ENCODE peak calls at places on chromosome 16, in six cellular contexts. A is K562, K is SK-N-SH, R is GM12878, Y is HepG2, G is H1. V is an unnamed sample.

GRCh38 chr16:28905800-28906372 is 19.2 kb downstream of the RABEP2 start:
- DNase-seq in A (no peak), K (no peak), R (no peak), Y (no peak), G (no peak), V (no peak)

GRCh38 chr16:69940676-69941075 is 10.5 kb upstream of the CLEC18A start:
- DNase-seq in A (no peak), K (no peak), R (no peak), Y (no peak), G (no peak), V (no peak)

GRCh38 chr16:69523571-69523970 is 42.2 kb upstream of the NFAT5 start:
- DNase-seq in A (no peak), K (no peak), R (no peak), Y (no peak), G (no peak), V (no peak)

GRCh38 chr16:87492241-87492635 is 586 bp downstream of the ZCCHC14 start:
- DNase-seq in A (no peak), K (peak; percentile 57), R (no peak), Y (no peak), G (no peak), V (no peak)

GRCh38 chr16:23504076-23504452 is 6.2 kb downstream of the GGA2 start:
- DNase-seq in A (no peak), K (no peak), R (no peak), Y (no peak), G (no peak), V (peak; percentile 75)

GRCh38 chr16:31344712-31345111 is 10.3 kb upstream of the ITGAX start:
- DNase-seq in A (no peak), K (no peak), R (peak; percentile 62), Y (peak; percentile 8), G (no peak), V (no peak)

GRCh38 chr16:30368792-30369090 is 1.6 kb downstream of the TBC1D10B start:
- DNase-seq in A (no peak), K (no peak), R (no peak), Y (no peak), G (no peak), V (no peak)

GRCh38 chr16:62363451-62363850 is 327.2 kb upstream of the CDH8 start:
- DNase-seq in A (no peak), K (peak; percentile 9), R (no peak), Y (no peak), G (no peak), V (no peak)

GRCh38 chr16:49970818-49971431 is 54.1 kb upstream of the CNEP1R1 start:
- DNase-seq in A (no peak), K (no peak), R (no peak), Y (no peak), G (no peak), V (no peak)

GRCh38 chr16:83136419-83136818 is 509.6 kb downstream of the CDH13 start:
- DNase-seq in A (no peak), K (no peak), R (no peak), Y (no peak), G (no peak), V (no peak)

GRCh38 chr16:81480856-81481821 is 36.5 kb downstream of the CMIP start:
- DNase-seq in A (peak; percentile 83), K (peak; percentile 79), R (peak; percentile 97), Y (peak; percentile 94), G (no peak), V (peak; percentile 78)

GRCh38 chr16:14378684-14379467 is 251.2 kb downstream of the PARN start:
- DNase-seq in A (peak; percentile 47), K (no peak), R (no peak), Y (no peak), G (no peak), V (no peak)

GRCh38 chr16:9901-10665 is 43.3 kb downstream of the POLR3K start:
- DNase-seq in A (no peak), K (no peak), R (no peak), Y (no peak), G (no peak), V (no peak)

GRCh38 chr16:12551530-12551929 is 252.2 kb downstream of the CPPED1 start:
- DNase-seq in A (no peak), K (no peak), R (no peak), Y (no peak), G (no peak), V (no peak)

DNA sequence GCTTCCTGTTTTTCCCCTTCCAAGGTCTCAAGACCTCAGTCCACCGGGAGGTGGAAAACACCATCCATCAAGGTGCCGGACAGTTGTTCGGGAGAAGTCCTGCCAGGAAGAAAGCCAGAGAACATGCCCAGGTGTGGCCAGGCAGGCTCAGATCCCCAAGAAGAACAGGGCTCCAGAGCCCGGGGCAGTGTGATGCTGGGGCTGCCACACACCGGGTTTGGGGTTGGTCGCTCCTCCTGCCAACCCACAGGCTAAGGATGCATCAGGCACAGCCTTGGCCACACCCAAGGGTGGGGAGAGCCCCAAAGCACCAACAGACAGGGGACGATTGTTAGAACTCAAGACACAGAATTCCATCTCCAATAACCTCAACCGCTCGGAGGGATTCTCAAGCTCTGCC is 19.7 kb downstream of the ZFHX3 start:
- DNase-seq in A (no peak), K (no peak), R (no peak), Y (no peak), G (no peak), V (no peak)
- TF ChIP-seq GABPA in A (no peak), K (no peak), R (no peak), Y (no peak), G (no peak), V (no peak)

DNA sequence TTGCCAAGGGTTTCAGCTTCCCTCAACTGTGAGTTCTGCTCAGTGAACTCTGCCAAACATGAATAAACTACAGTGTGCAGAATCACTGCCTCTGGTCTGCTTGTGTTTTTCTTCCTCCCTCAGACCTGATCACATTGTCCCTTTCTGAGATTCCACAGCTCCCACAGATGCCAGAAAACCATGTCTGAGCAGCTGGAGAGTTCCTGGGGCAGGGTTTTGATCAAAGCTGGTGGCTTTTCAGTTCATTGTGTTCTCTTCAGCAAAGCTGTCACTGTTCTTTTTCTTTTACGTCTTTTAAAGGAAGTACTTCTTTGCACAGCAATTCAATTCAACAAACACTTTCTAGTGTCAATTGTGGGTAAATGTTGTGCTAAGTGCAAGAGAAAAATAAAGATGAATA is 555.8 kb downstream of the RBFOX1 start:
- DNase-seq in A (no peak), K (no peak), R (no peak), Y (no peak), G (no peak), V (no peak)
- TF ChIP-seq GABPA in A (no peak), K (no peak), R (no peak), Y (no peak), G (no peak), V (no peak)

GRCh38 chr16:89117975-89118289 is 24.3 kb downstream of the ACSF3 start:
- DNase-seq in A (no peak), K (no peak), R (no peak), Y (no peak), G (no peak), V (no peak)

GRCh38 chr16:89116341-89117238 is 22.9 kb downstream of the ACSF3 start:
- DNase-seq in A (no peak), K (no peak), R (no peak), Y (no peak), G (no peak), V (no peak)

GRCh38 chr16:89118361-89119061 is 24.9 kb downstream of the ACSF3 start:
- DNase-seq in A (no peak), K (no peak), R (no peak), Y (peak; percentile 77), G (no peak), V (no peak)

GRCh38 chr16:89119161-89119621 is 25.5 kb downstream of the ACSF3 start:
- DNase-seq in A (no peak), K (no peak), R (no peak), Y (no peak), G (no peak), V (peak; percentile 16)

GRCh38 chr16:89117239-89117974 is 23.8 kb downstream of the ACSF3 start:
- DNase-seq in A (no peak), K (no peak), R (no peak), Y (no peak), G (no peak), V (no peak)
- TF ChIP-seq GABPA in A (no peak), K (no peak), R (no peak), Y (no peak), G (no peak), V (no peak)

DNA sequence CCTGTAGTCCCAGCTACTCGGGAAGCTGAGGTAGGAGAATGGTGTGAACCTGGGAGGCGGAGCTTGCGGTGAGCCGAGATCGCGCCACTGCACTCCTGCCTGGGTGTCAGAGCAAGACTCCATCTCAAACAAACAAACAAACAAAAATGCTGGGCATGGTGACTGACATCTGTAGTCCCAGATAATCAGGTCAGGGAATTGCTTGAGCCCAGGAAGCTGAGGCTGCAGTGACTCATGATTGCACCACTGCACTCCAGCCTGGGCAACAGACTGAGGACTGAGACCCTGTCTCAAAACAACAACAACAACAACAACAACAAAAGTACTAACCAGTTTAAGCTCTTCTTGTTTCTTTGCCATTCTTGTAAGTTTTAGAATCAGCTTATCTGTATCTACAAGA is 383.0 kb upstream of the PMFBP1 start:
- DNase-seq in A (no peak), K (no peak), R (no peak), Y (no peak), G (no peak), V (no peak)
- TF ChIP-seq GABPA in A (no peak), K (no peak), R (no peak), Y (no peak), G (no peak), V (no peak)

DNA sequence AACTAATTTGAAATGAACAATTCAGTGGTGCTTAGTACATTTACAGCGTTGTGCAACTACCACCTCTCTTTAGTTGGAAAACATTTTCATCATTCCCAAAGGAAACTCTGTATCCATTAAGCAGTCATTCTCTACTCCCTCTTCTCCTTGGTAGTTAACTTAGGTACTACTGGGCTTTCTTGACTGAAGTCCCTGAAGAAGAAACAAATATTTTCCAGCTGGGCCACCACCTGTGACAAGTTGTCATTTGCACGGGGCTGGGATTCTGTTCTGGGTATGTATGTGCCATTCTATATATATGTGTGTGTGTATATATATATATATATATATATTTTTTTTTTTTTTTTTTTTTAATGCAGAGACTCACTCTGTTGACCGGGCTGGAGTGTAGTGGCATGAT is 15.4 kb upstream of the RMI2 start:
- DNase-seq in A (no peak), K (no peak), R (no peak), Y (no peak), G (no peak), V (no peak)
- TF ChIP-seq GABPA in A (no peak), K (no peak), R (no peak), Y (no peak), G (no peak), V (no peak)

GRCh38 chr16:84314814-84315213 is 20.1 kb downstream of the WFDC1 start:
- DNase-seq in A (no peak), K (no peak), R (no peak), Y (no peak), G (no peak), V (no peak)
- TF ChIP-seq GABPA in A (no peak), K (no peak), R (no peak), Y (no peak), G (no peak), V (no peak)